ENCODE peak calls at places on chromosomes 2 and 18, in seven cellular contexts. One of them, this sample, is unnamed.

GRCh38 chr2:16123881-16124780 is 183.8 kb downstream of the MYCN start:
- DNase-seq in colonic mucosa: peak
- DNase-seq in left lobe of liver: no peak
- DNase-seq in stromal cell of bone marrow: no peak
- DNase-seq in GM20000: no peak
- DNase-seq in effector CD4-positive, alpha-beta T cell: no peak
- DNase-seq in T-helper 9 cell: no peak
- DNase-seq in this sample: no peak

GRCh38 chr2:197804049-197804757 is at the start of gene PLCL1:
- DNase-seq in colonic mucosa: peak
- DNase-seq in left lobe of liver: peak
- DNase-seq in stromal cell of bone marrow: peak
- DNase-seq in GM20000: peak
- DNase-seq in effector CD4-positive, alpha-beta T cell: peak
- DNase-seq in T-helper 9 cell: peak
- DNase-seq in this sample: peak

GRCh38 chr2:58483307-58483706 is 242.2 kb upstream of the FANCL start:
- DNase-seq in colonic mucosa: no peak
- DNase-seq in left lobe of liver: no peak
- DNase-seq in stromal cell of bone marrow: no peak
- DNase-seq in GM20000: no peak
- DNase-seq in effector CD4-positive, alpha-beta T cell: no peak
- DNase-seq in T-helper 9 cell: no peak
- DNase-seq in this sample: no peak

GRCh38 chr2:165691615-165692014 is 102.4 kb downstream of the GALNT3 start:
- DNase-seq in colonic mucosa: no peak
- DNase-seq in left lobe of liver: no peak
- DNase-seq in stromal cell of bone marrow: peak
- DNase-seq in GM20000: no peak
- DNase-seq in effector CD4-positive, alpha-beta T cell: no peak
- DNase-seq in T-helper 9 cell: no peak
- DNase-seq in this sample: no peak

GRCh38 chr2:100813527-100813926 is 6.4 kb upstream of the NPAS2 start:
- DNase-seq in colonic mucosa: no peak
- DNase-seq in left lobe of liver: no peak
- DNase-seq in stromal cell of bone marrow: no peak
- DNase-seq in GM20000: no peak
- DNase-seq in effector CD4-positive, alpha-beta T cell: no peak
- DNase-seq in T-helper 9 cell: no peak
- DNase-seq in this sample: no peak

GRCh38 chr2:221649045-221649444 is 76.9 kb upstream of the EPHA4 start:
- DNase-seq in colonic mucosa: no peak
- DNase-seq in left lobe of liver: no peak
- DNase-seq in stromal cell of bone marrow: peak
- DNase-seq in GM20000: no peak
- DNase-seq in effector CD4-positive, alpha-beta T cell: no peak
- DNase-seq in T-helper 9 cell: no peak
- DNase-seq in this sample: no peak

GRCh38 chr2:207223051-207223450 is 57.3 kb upstream of the KLF7 start:
- DNase-seq in colonic mucosa: no peak
- DNase-seq in left lobe of liver: no peak
- DNase-seq in stromal cell of bone marrow: no peak
- DNase-seq in GM20000: peak
- DNase-seq in effector CD4-positive, alpha-beta T cell: no peak
- DNase-seq in T-helper 9 cell: no peak
- DNase-seq in this sample: peak

GRCh38 chr18:4068552-4069158 is 386.5 kb downstream of the DLGAP1 start:
- DNase-seq in colonic mucosa: peak
- DNase-seq in left lobe of liver: no peak
- DNase-seq in stromal cell of bone marrow: peak
- DNase-seq in GM20000: peak
- DNase-seq in effector CD4-positive, alpha-beta T cell: no peak
- DNase-seq in T-helper 9 cell: no peak
- DNase-seq in this sample: peak

GRCh38 chr2:142918624-142919023 is 41.2 kb downstream of the KYNU start:
- DNase-seq in colonic mucosa: no peak
- DNase-seq in left lobe of liver: no peak
- DNase-seq in stromal cell of bone marrow: peak
- DNase-seq in GM20000: no peak
- DNase-seq in effector CD4-positive, alpha-beta T cell: no peak
- DNase-seq in T-helper 9 cell: no peak
- DNase-seq in this sample: no peak

GRCh38 chr18:80183273-80184050 is 63.9 kb downstream of the PARD6G start:
- DNase-seq in colonic mucosa: no peak
- DNase-seq in left lobe of liver: no peak
- DNase-seq in stromal cell of bone marrow: no peak
- DNase-seq in GM20000: no peak
- DNase-seq in effector CD4-positive, alpha-beta T cell: no peak
- DNase-seq in T-helper 9 cell: no peak
- DNase-seq in this sample: no peak

GRCh38 chr2:83602753-83603152 is 856.3 kb downstream of the SUCLG1 start:
- DNase-seq in colonic mucosa: no peak
- DNase-seq in left lobe of liver: no peak
- DNase-seq in stromal cell of bone marrow: no peak
- DNase-seq in GM20000: no peak
- DNase-seq in effector CD4-positive, alpha-beta T cell: no peak
- DNase-seq in T-helper 9 cell: no peak
- DNase-seq in this sample: no peak